ENCODE peak calls at places on chromosomes 1 and 21, in seven cellular contexts. N is heart right ventricle, F is left ventricle myocardium inferior, Y is GM13976, X is hepatocyte, D is MCF 10A, R is AG04449. C is an unnamed sample.

GRCh38 chr1:96236156-96236739 is 485.3 kb upstream of the PTBP2 start:
- DNase-seq in N (no peak), D (peak; percentile 70), X (peak; percentile 69), F (no peak), R (peak; percentile 28), Y (peak; percentile 23), C (peak; percentile 42)

GRCh38 chr1:245241506-245242130 is 86.8 kb downstream of the KIF26B start:
- DNase-seq in F (no peak), R (no peak), X (no peak), N (no peak), D (no peak), Y (no peak), C (no peak)

GRCh38 chr1:24351247-24351646 is 32.1 kb downstream of the GRHL3 start:
- DNase-seq in R (no peak), F (no peak), Y (peak; percentile 71), D (no peak), N (no peak), X (no peak), C (no peak)

GRCh38 chr1:190436615-190437014 is 41.0 kb downstream of the BRINP3 start:
- DNase-seq in X (no peak), Y (no peak), F (no peak), N (no peak), R (no peak), D (peak; percentile 72), C (peak; percentile 43)

GRCh38 chr1:21764615-21765423 is 18.1 kb downstream of the USP48 start:
- DNase-seq in R (peak; percentile 71), D (peak; percentile 96), F (peak; percentile 46), N (peak; percentile 47), X (no peak), Y (no peak), C (peak; percentile 78)

GRCh38 chr21:25188639-25189038 is 418.6 kb downstream of the MRPL39 start:
- DNase-seq in N (no peak), R (no peak), F (no peak), X (no peak), D (no peak), Y (peak; percentile 15), C (no peak)

GRCh38 chr1:154493276-154493675 is 8.7 kb upstream of the TDRD10 start:
- DNase-seq in X (no peak), F (peak; percentile 53), D (no peak), Y (no peak), R (no peak), N (peak; percentile 41), C (no peak)

GRCh38 chr1:178093150-178093957 is 550 bp upstream of the RASAL2 start:
- DNase-seq in N (peak; percentile 91), Y (peak; percentile 92), D (peak; percentile 98), X (peak; percentile 97), F (peak; percentile 93), R (peak; percentile 82), C (peak; percentile 96)

GRCh38 chr1:31189696-31190674 is 49.7 kb downstream of the NKAIN1 start:
- DNase-seq in N (no peak), F (no peak), X (no peak), D (no peak), Y (no peak), R (no peak), C (no peak)

GRCh38 chr21:42340187-42340586 is 10.6 kb downstream of the TFF2 start:
- DNase-seq in Y (no peak), X (no peak), R (no peak), F (no peak), D (no peak), N (no peak), C (no peak)

GRCh38 chr1:241063281-241063680 is 293.7 kb downstream of the RGS7 start:
- DNase-seq in D (no peak), R (no peak), F (no peak), X (no peak), N (no peak), Y (no peak), C (no peak)

GRCh38 chr1:85203573-85204169 is 2.9 kb upstream of the SYDE2 start:
- DNase-seq in X (no peak), N (no peak), Y (no peak), D (peak; percentile 35), R (no peak), F (no peak), C (no peak)

GRCh38 chr21:42338730-42339715 is 11.8 kb downstream of the TFF2 start:
- DNase-seq in R (no peak), F (no peak), Y (no peak), X (no peak), N (no peak), D (no peak), C (no peak)

GRCh38 chr1:85078903-85079302 is 30.6 kb upstream of the MCOLN3 start:
- DNase-seq in D (peak; percentile 25), X (peak; percentile 23), R (no peak), Y (peak; percentile 25), N (no peak), F (no peak), C (no peak)

GRCh38 chr1:202349263-202349928 is 897 bp downstream of the PPP1R12B start:
- DNase-seq in D (peak; percentile 34), X (peak; percentile 48), R (no peak), N (no peak), Y (peak; percentile 28), F (no peak), C (no peak)

GRCh38 chr1:230746617-230747016 is 571 bp upstream of the CAPN9 start:
- DNase-seq in X (no peak), R (no peak), Y (no peak), F (no peak), D (no peak), N (no peak), C (no peak)

GRCh38 chr1:81876901-81877750 is 76.4 kb downstream of the ADGRL2 start:
- DNase-seq in N (no peak), D (peak; percentile 71), X (no peak), R (no peak), Y (no peak), F (no peak), C (no peak)

GRCh38 chr1:161953256-161953920 is 70.3 kb downstream of the OLFML2B start:
- DNase-seq in N (no peak), X (no peak), Y (no peak), D (no peak), R (no peak), F (no peak), C (no peak)

GRCh38 chr21:26389971-26390641 is 183.0 kb downstream of the CYYR1 start:
- DNase-seq in X (no peak), Y (no peak), F (no peak), R (no peak), N (no peak), D (peak; percentile 75), C (peak; percentile 9)

GRCh38 chr1:24344090-24344742 is 25.1 kb downstream of the GRHL3 start:
- DNase-seq in Y (no peak), F (no peak), X (no peak), D (no peak), R (no peak), N (no peak), C (no peak)

GRCh38 chr1:2632561-2633361 is at the start of gene MMEL1:
- DNase-seq in N (no peak), D (no peak), F (no peak), Y (peak; percentile 35), R (no peak), X (peak; percentile 35), C (no peak)

GRCh38 chr1:186511761-186512637 is 51.1 kb upstream of the PDC start:
- DNase-seq in F (no peak), R (no peak), D (no peak), Y (no peak), X (peak; percentile 27), N (no peak), C (peak; percentile 84)

GRCh38 chr1:217717959-217718358 is 86.8 kb downstream of the SPATA17 start:
- DNase-seq in X (no peak), Y (no peak), R (no peak), F (no peak), N (no peak), D (no peak), C (no peak)

GRCh38 chr1:226364129-226364899 is 43.6 kb downstream of the PARP1 start:
- DNase-seq in X (no peak), N (peak; percentile 53), F (peak; percentile 64), D (no peak), R (no peak), Y (no peak), C (no peak)

GRCh38 chr1:155504207-155504606 is 58.4 kb downstream of the ASH1L start:
- DNase-seq in Y (peak; percentile 49), X (peak; percentile 16), N (no peak), D (peak; percentile 63), R (no peak), F (no peak), C (peak; percentile 9)
- TF ChIP-seq CTCF in Y (no peak), X (peak; percentile 40), N (peak; percentile 30), D (peak; percentile 61), R (no peak), F (peak; percentile 50), C (no peak)

GRCh38 chr1:59431566-59432294 is 134.8 kb downstream of the FGGY start:
- DNase-seq in D (peak; percentile 26), Y (no peak), N (no peak), R (no peak), F (no peak), X (no peak), C (peak; percentile 8)
- TF ChIP-seq CTCF in D (no peak), Y (no peak), N (no peak), R (no peak), F (no peak), X (no peak), C (no peak)

DNA sequence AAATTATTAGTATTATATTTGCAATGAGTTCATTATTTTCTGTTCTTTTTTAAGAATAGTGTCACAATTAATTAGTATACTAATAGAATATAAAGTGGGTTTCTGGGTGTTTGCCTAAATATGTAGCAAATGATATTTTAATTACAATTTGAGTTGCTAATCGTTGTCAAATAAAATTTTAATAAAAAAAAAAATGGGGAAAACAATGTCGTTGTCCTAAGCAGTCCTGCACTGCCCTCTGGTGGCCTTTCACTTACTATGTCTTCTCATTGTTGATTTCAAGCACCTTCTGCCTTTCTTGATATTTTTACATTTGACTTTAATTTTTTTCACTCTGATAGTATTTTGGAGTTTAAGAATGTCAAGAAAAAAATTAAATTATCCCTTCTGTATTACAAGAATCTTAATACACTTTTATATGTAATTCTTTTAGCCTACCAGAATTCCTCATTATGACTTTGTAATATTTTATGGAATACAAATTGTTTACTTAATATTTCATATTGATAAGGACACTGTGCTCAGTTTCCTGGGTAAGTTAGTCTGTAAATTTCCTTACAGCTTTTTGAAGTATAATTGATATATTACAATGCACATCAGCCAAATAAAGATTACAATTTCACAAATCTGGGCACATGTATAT is 104.5 kb upstream of the FMN2 start:
- DNase-seq in Y (no peak), N (no peak), F (no peak), D (peak; percentile 75), X (peak; percentile 72), R (no peak), C (peak; percentile 65)
- TF ChIP-seq CTCF in Y (peak; percentile 50), N (peak; percentile 64), F (peak; percentile 82), D (peak; percentile 97), X (peak; percentile 75), R (peak; percentile 58), C (peak; percentile 70)

GRCh38 chr1:108199231-108199657 is 899 bp downstream of the SLC25A24 start:
- DNase-seq in F (no peak), R (no peak), N (no peak), Y (no peak), D (peak; percentile 39), X (peak; percentile 35), C (peak; percentile 5)

GRCh38 chr1:108201682-108202081 is 1.5 kb upstream of the SLC25A24 start:
- DNase-seq in R (no peak), F (no peak), Y (no peak), X (no peak), D (no peak), N (no peak), C (no peak)

GRCh38 chr1:108199781-108200626 is at the start of gene SLC25A24:
- DNase-seq in R (no peak), Y (peak; percentile 87), X (peak; percentile 93), F (peak; percentile 88), N (peak; percentile 88), D (peak; percentile 81), C (peak; percentile 83)

GRCh38 chr1:108200627-108201106 is 524 bp upstream of the SLC25A24 start:
- DNase-seq in N (no peak), X (peak; percentile 64), R (peak; percentile 40), F (no peak), Y (peak; percentile 52), D (peak; percentile 77), C (peak; percentile 28)
- TF ChIP-seq CTCF in N (peak; percentile 7), X (peak; percentile 24), R (peak; percentile 27), F (peak; percentile 26), Y (no peak), D (no peak), C (no peak)